ENCODE peak calls at places on chromosomes 4 and X, in six cellular contexts. Q is right cardiac atrium; P is mesothelial cell of epicardium; M is DMS153; J is activated CD8-positive, alpha-beta memory T cell treated with anti-CD3 and anti-CD28 coated beads for 48 hours; R is pulmonary artery endothelial cell. F is an unnamed sample.

GRCh38 chrX:40140706-40141499 is 43.1 kb upstream of the BCOR start:
- DNase-seq in J (no peak), M (no peak), P (no peak), R (peak; percentile 10), Q (peak; percentile 53), F (no peak)

GRCh38 chrX:48715066-48715465 is 18.5 kb downstream of the SUV39H1 start:
- DNase-seq in P (no peak), J (no peak), R (no peak), Q (no peak), M (no peak), F (no peak)

GRCh38 chr4:11487876-11488545 is 59.3 kb upstream of the HS3ST1 start:
- DNase-seq in M (no peak), J (no peak), P (no peak), Q (no peak), R (no peak), F (no peak)

GRCh38 chrX:19440713-19441112 is 74.6 kb downstream of the MAP3K15 start:
- DNase-seq in M (no peak), R (no peak), Q (no peak), J (no peak), P (no peak), F (no peak)

GRCh38 chrX:70454441-70455365 is 10.1 kb downstream of the DLG3 start:
- DNase-seq in P (peak; percentile 66), R (no peak), Q (peak; percentile 63), M (peak; percentile 92), J (no peak), F (no peak)

GRCh38 chrX:40152706-40153334 is 55.1 kb upstream of the BCOR start:
- DNase-seq in P (no peak), Q (peak; percentile 61), R (no peak), M (no peak), J (no peak), F (no peak)

GRCh38 chr4:15158410-15159091 is 156.3 kb downstream of the CPEB2 start:
- DNase-seq in P (no peak), R (no peak), Q (no peak), J (no peak), M (no peak), F (no peak)

GRCh38 chr4:3270141-3270611 is 21.2 kb downstream of the MSANTD1 start:
- DNase-seq in Q (no peak), P (no peak), J (no peak), R (no peak), M (no peak), F (no peak)

GRCh38 chr4:41133619-41134018 is 80.7 kb downstream of the APBB2 start:
- DNase-seq in M (no peak), R (no peak), Q (no peak), P (no peak), J (no peak), F (no peak)

GRCh38 chrX:71098951-71099506 is 3.4 kb downstream of the FOXO4 start:
- DNase-seq in R (no peak), Q (no peak), M (no peak), P (no peak), J (no peak), F (no peak)

GRCh38 chr4:3865986-3866812 is 100.0 kb downstream of the ADRA2C start:
- DNase-seq in J (no peak), M (no peak), P (peak; percentile 18), Q (no peak), R (no peak), F (no peak)

GRCh38 chr4:14338206-14338605 is 664.1 kb upstream of the CPEB2 start:
- DNase-seq in J (no peak), Q (no peak), R (no peak), M (no peak), P (no peak), F (no peak)

GRCh38 chr4:79603681-79604080 is 195.7 kb upstream of the GK2 start:
- DNase-seq in P (no peak), J (no peak), R (no peak), Q (no peak), M (no peak), F (no peak)

GRCh38 chr4:77613267-77613666 is 7.6 kb downstream of the CXCL13 start:
- DNase-seq in R (no peak), M (no peak), P (no peak), Q (peak; percentile 32), J (no peak), F (no peak)

F was measured in cerebellar nuclear complex.